ENCODE peak calls at places on chromosome 15, in five cellular contexts. Y is endothelial cell of umbilical vein; F is pancreas; Q is effector memory CD4-positive, alpha-beta T cell; R is Karpas-422. O is an unnamed sample. For H3K4me1, the result is how much of the 10 kb centered on the place peaks cover.

GRCh38 chr15:80929689-80930088 is 59.9 kb downstream of the MESD start:
- DNase-seq in F (no peak), Q (no peak), Y (no peak), R (no peak), O (no peak)

GRCh38 chr15:20280933-20281463 is 260.6 kb downstream of the GOLGA6L6 start:
- DNase-seq in Q (no peak), R (no peak), Y (no peak), F (no peak), O (peak)

GRCh38 chr15:65611888-65612615 is 1.1 kb upstream of the INTS14 start:
- DNase-seq in Q (no peak), Y (peak), R (peak), F (no peak), O (no peak)

GRCh38 chr15:43249236-43249635 is 17.5 kb downstream of the TGM5 start:
- DNase-seq in Y (no peak), F (no peak), R (no peak), Q (no peak), O (no peak)

GRCh38 chr15:41934843-41935242 is 37.5 kb downstream of the EHD4 start:
- DNase-seq in F (no peak), Y (peak), Q (peak), R (peak), O (no peak)

GRCh38 chr15:80841537-80841936 is 62.4 kb downstream of the CEMIP start:
- DNase-seq in F (no peak), R (no peak), Y (no peak), Q (no peak), O (no peak)

GRCh38 chr15:22871481-22872076 is 33.1 kb downstream of the NIPA2 start:
- DNase-seq in Y (no peak), R (no peak), Q (no peak), F (no peak), O (no peak)

GRCh38 chr15:64050281-64051092 is 4.2 kb upstream of the DAPK2 start:
- DNase-seq in R (no peak), Q (no peak), Y (no peak), F (no peak), O (no peak)

GRCh38 chr15:62059108-62059817 is 984 bp downstream of the VPS13C start:
- DNase-seq in R (peak), Y (peak), F (no peak), Q (no peak), O (no peak)

GRCh38 chr15:77018796-77019475 is 24.0 kb downstream of the PSTPIP1 start:
- DNase-seq in Q (no peak), R (peak), F (no peak), Y (no peak), O (no peak)

GRCh38 chr15:76904461-76905012 is 603 bp downstream of the SCAPER start:
- DNase-seq in R (peak), F (peak), Y (peak), Q (no peak), O (no peak)

GRCh38 chr15:50676799-50677483 is 9.7 kb downstream of the TRPM7 start:
- DNase-seq in F (no peak), R (no peak), Q (no peak), Y (no peak), O (no peak)

GRCh38 chr15:65903296-65904073 is 34.2 kb downstream of the RAB11A start:
- DNase-seq in R (peak), Q (no peak), Y (no peak), F (no peak), O (no peak)

GRCh38 chr15:62739082-62739481 is 303.5 kb upstream of the TPM1 start:
- DNase-seq in Y (no peak), Q (no peak), R (no peak), F (no peak), O (no peak)

GRCh38 chr15:70854669-70854976 is 666 bp upstream of the LARP6 start:
- DNase-seq in F (no peak), Y (peak), R (no peak), Q (no peak), O (no peak)

GRCh38 chr15:44779761-44780160 is 43.4 kb downstream of the TRIM69 start:
- DNase-seq in Y (no peak), F (no peak), R (no peak), Q (no peak), O (no peak)

GRCh38 chr15:56232058-56232457 is 11.6 kb downstream of the RFX7 start:
- DNase-seq in Q (no peak), Y (no peak), F (no peak), R (peak), O (no peak)
- H3K4me1 ChIP-seq in Q (under half), Y (under half), F (under half), R (under half), O (under half)

GRCh38 chr15:91865903-91866302 is 12.4 kb downstream of the SLCO3A1 start:
- DNase-seq in R (no peak), F (no peak), Q (no peak), Y (no peak), O (no peak)

GRCh38 chr15:91864669-91865068 is 11.2 kb downstream of the SLCO3A1 start:
- DNase-seq in R (peak), F (no peak), Y (no peak), Q (no peak), O (no peak)

GRCh38 chr15:91862891-91863520 is 9.5 kb downstream of the SLCO3A1 start:
- DNase-seq in Q (no peak), F (no peak), R (no peak), Y (no peak), O (no peak)

GRCh38 chr15:91865486-91865885 is 12.0 kb downstream of the SLCO3A1 start:
- DNase-seq in R (no peak), Y (no peak), F (no peak), Q (no peak), O (no peak)

DNA sequence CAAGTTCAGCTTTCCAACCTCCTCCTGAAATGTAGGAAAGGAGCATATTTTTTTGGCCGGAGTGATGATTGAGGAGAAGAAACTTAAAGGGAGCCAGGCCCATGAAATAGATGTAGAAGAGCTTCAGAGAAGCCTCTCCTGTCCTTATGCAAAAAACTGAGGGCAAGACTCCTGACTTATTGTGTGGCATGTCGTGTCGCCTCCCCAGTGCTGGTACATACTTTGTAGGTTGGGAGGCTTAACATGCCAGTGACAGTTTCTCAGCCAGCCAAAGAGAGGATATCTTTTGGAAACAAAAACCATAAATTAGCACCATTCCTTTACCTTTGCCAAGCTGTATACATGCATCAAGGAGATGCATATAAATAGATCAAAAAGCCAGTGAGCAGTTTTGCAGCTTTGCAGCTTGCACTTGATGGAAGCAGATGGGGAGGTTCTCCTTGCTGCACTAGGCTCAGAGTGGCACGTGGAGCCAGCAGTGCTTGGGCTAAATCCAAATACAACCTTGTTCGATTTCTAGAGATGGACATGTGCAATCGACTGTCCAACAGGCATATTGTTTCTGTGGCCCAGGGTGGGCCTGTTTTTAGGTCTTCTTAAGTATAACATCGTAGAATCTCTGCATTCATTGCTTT is 10.2 kb downstream of the SLCO3A1 start:
- DNase-seq in Q (no peak), R (peak), F (no peak), Y (no peak), O (no peak)
- H3K4me1 ChIP-seq in Q (half or more), R (half or more), F (under half), Y (under half), O (under half)

GRCh38 chr15:99511529-99511864 is 54.3 kb upstream of the MEF2A start:
- DNase-seq in F (no peak), R (peak), Y (peak), Q (no peak), O (no peak)
- H3K4me1 ChIP-seq in F (under half), R (half or more), Y (under half), Q (under half), O (under half)

GRCh38 chr15:47337106-47337505 is 380.2 kb upstream of the SEMA6D start:
- DNase-seq in Y (no peak), Q (no peak), F (no peak), R (no peak), O (no peak)
- H3K4me1 ChIP-seq in Y (under half), Q (under half), F (under half), R (under half), O (under half)

GRCh38 chr15:85709250-85709649 is 85.5 kb downstream of the KLHL25 start:
- DNase-seq in Y (no peak), F (no peak), Q (no peak), R (no peak), O (no peak)
- H3K4me1 ChIP-seq in Y (under half), F (under half), Q (under half), R (under half), O (under half)

GRCh38 chr15:39357478-39358268 is 223.2 kb upstream of the THBS1 start:
- DNase-seq in F (no peak), Q (no peak), R (no peak), Y (no peak), O (no peak)

GRCh38 chr15:39359736-39360135 is 221.1 kb upstream of the THBS1 start:
- DNase-seq in Y (peak), F (no peak), Q (no peak), R (no peak), O (no peak)

GRCh38 chr15:39360417-39360816 is 220.5 kb upstream of the THBS1 start:
- DNase-seq in Q (no peak), Y (peak), R (no peak), F (no peak), O (no peak)

GRCh38 chr15:39361497-39361896 is 219.4 kb upstream of the THBS1 start:
- DNase-seq in Y (peak), R (no peak), F (no peak), Q (no peak), O (no peak)

DNA sequence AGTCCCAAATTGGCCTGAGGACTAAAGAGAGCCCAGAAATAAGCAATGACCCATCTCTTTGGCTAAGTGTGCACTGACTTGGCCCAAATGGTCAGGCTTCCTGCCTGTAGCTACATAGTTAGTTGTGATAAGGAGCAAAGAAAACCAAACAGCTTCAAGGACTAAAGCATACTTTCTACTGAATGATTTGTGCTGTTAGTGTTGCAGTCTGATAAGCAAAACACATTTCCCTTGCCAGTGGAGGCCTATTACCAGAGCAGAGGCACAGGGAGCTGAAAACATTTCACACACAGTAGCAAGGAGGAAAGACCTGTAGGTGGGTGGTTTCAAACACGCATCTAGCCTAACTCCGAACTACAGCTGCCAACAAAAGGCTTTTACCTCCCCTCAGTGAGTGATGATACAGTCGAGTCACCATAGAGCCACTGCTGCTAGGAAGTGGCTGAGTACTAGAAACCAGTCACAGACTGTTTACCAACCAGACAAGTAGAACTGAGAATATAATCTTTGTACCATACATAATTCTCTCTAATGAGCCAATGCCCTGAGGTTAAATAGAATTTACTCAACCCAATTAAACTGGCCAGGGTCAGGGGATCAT is 222.3 kb upstream of the THBS1 start:
- DNase-seq in R (no peak), Q (no peak), Y (peak), F (peak), O (peak)
- H3K4me1 ChIP-seq in R (under half), Q (under half), Y (half or more), F (under half), O (under half)

O was measured in aorta.